ENCODE peak calls at places on chromosome 13, in nine cellular contexts. One of them, this sample, is unnamed.

GRCh38 chr13:21675095-21676007 is 4.5 kb downstream of the FGF9 start:
- DNase-seq in pancreas: peak
- DNase-seq in kidney: peak
- DNase-seq in PC-9: no peak
- DNase-seq in uterus: no peak
- DNase-seq in Peyer's patch: no peak
- DNase-seq in tibial nerve: no peak
- DNase-seq in hepatocyte: peak
- DNase-seq in AG04450: no peak
- DNase-seq in this sample: peak

GRCh38 chr13:99498304-99499161 is 2.7 kb upstream of the TM9SF2 start:
- DNase-seq in pancreas: peak
- DNase-seq in kidney: peak
- DNase-seq in PC-9: peak
- DNase-seq in uterus: peak
- DNase-seq in Peyer's patch: peak
- DNase-seq in tibial nerve: peak
- DNase-seq in hepatocyte: peak
- DNase-seq in AG04450: peak
- DNase-seq in this sample: peak

GRCh38 chr13:99366075-99366987 is 59.1 kb upstream of the GPR183 start:
- DNase-seq in pancreas: no peak
- DNase-seq in kidney: peak
- DNase-seq in PC-9: no peak
- DNase-seq in uterus: no peak
- DNase-seq in Peyer's patch: peak
- DNase-seq in tibial nerve: no peak
- DNase-seq in hepatocyte: no peak
- DNase-seq in AG04450: no peak
- DNase-seq in this sample: no peak

GRCh38 chr13:33931397-33931987 is 113.5 kb downstream of the RFC3 start:
- DNase-seq in pancreas: no peak
- DNase-seq in kidney: no peak
- DNase-seq in PC-9: no peak
- DNase-seq in uterus: no peak
- DNase-seq in Peyer's patch: no peak
- DNase-seq in tibial nerve: no peak
- DNase-seq in hepatocyte: peak
- DNase-seq in AG04450: no peak
- DNase-seq in this sample: no peak

GRCh38 chr13:78875792-78876580 is 217.0 kb upstream of the OBI1 start:
- DNase-seq in pancreas: no peak
- DNase-seq in kidney: peak
- DNase-seq in PC-9: no peak
- DNase-seq in uterus: no peak
- DNase-seq in Peyer's patch: no peak
- DNase-seq in tibial nerve: no peak
- DNase-seq in hepatocyte: no peak
- DNase-seq in AG04450: no peak
- DNase-seq in this sample: no peak

GRCh38 chr13:39322836-39323585 is 280.0 kb downstream of the LHFPL6 start:
- DNase-seq in pancreas: no peak
- DNase-seq in kidney: no peak
- DNase-seq in PC-9: no peak
- DNase-seq in uterus: no peak
- DNase-seq in Peyer's patch: no peak
- DNase-seq in tibial nerve: no peak
- DNase-seq in hepatocyte: no peak
- DNase-seq in AG04450: no peak
- DNase-seq in this sample: no peak

GRCh38 chr13:91698767-91699166 is 300.3 kb downstream of the GPC5 start:
- DNase-seq in pancreas: no peak
- DNase-seq in kidney: no peak
- DNase-seq in PC-9: no peak
- DNase-seq in uterus: no peak
- DNase-seq in Peyer's patch: no peak
- DNase-seq in tibial nerve: no peak
- DNase-seq in hepatocyte: no peak
- DNase-seq in AG04450: no peak
- DNase-seq in this sample: no peak

GRCh38 chr13:93714171-93714570 is 487.6 kb downstream of the GPC6 start:
- DNase-seq in pancreas: no peak
- DNase-seq in kidney: no peak
- DNase-seq in PC-9: no peak
- DNase-seq in uterus: no peak
- DNase-seq in Peyer's patch: no peak
- DNase-seq in tibial nerve: no peak
- DNase-seq in hepatocyte: no peak
- DNase-seq in AG04450: no peak
- DNase-seq in this sample: no peak

GRCh38 chr13:42084722-42085121 is 36.3 kb downstream of the DGKH start:
- DNase-seq in pancreas: no peak
- DNase-seq in kidney: no peak
- DNase-seq in PC-9: no peak
- DNase-seq in uterus: no peak
- DNase-seq in Peyer's patch: no peak
- DNase-seq in tibial nerve: no peak
- DNase-seq in hepatocyte: no peak
- DNase-seq in AG04450: no peak
- DNase-seq in this sample: no peak

GRCh38 chr13:39051157-39051556 is 12.9 kb downstream of the NHLRC3 start:
- DNase-seq in pancreas: no peak
- DNase-seq in kidney: no peak
- DNase-seq in PC-9: no peak
- DNase-seq in uterus: no peak
- DNase-seq in Peyer's patch: no peak
- DNase-seq in tibial nerve: no peak
- DNase-seq in hepatocyte: peak
- DNase-seq in AG04450: no peak
- DNase-seq in this sample: no peak

GRCh38 chr13:39452834-39453233 is 150.2 kb downstream of the LHFPL6 start:
- DNase-seq in pancreas: no peak
- DNase-seq in kidney: no peak
- DNase-seq in PC-9: no peak
- DNase-seq in uterus: no peak
- DNase-seq in Peyer's patch: no peak
- DNase-seq in tibial nerve: no peak
- DNase-seq in hepatocyte: no peak
- DNase-seq in AG04450: no peak
- DNase-seq in this sample: no peak

GRCh38 chr13:73403362-73404150 is 344.8 kb downstream of the KLF5 start:
- DNase-seq in pancreas: no peak
- DNase-seq in kidney: no peak
- DNase-seq in PC-9: no peak
- DNase-seq in uterus: no peak
- DNase-seq in Peyer's patch: no peak
- DNase-seq in tibial nerve: no peak
- DNase-seq in hepatocyte: no peak
- DNase-seq in AG04450: no peak
- DNase-seq in this sample: no peak

GRCh38 chr13:97328222-97328790 is 105.7 kb upstream of the RAP2A start:
- DNase-seq in pancreas: no peak
- DNase-seq in kidney: no peak
- DNase-seq in PC-9: peak
- DNase-seq in uterus: no peak
- DNase-seq in Peyer's patch: no peak
- DNase-seq in tibial nerve: no peak
- DNase-seq in hepatocyte: no peak
- DNase-seq in AG04450: peak
- DNase-seq in this sample: no peak

GRCh38 chr13:38346764-38347163 is 2.9 kb upstream of the UFM1 start:
- DNase-seq in pancreas: no peak
- DNase-seq in kidney: no peak
- DNase-seq in PC-9: no peak
- DNase-seq in uterus: no peak
- DNase-seq in Peyer's patch: no peak
- DNase-seq in tibial nerve: no peak
- DNase-seq in hepatocyte: no peak
- DNase-seq in AG04450: no peak
- DNase-seq in this sample: no peak

DNA sequence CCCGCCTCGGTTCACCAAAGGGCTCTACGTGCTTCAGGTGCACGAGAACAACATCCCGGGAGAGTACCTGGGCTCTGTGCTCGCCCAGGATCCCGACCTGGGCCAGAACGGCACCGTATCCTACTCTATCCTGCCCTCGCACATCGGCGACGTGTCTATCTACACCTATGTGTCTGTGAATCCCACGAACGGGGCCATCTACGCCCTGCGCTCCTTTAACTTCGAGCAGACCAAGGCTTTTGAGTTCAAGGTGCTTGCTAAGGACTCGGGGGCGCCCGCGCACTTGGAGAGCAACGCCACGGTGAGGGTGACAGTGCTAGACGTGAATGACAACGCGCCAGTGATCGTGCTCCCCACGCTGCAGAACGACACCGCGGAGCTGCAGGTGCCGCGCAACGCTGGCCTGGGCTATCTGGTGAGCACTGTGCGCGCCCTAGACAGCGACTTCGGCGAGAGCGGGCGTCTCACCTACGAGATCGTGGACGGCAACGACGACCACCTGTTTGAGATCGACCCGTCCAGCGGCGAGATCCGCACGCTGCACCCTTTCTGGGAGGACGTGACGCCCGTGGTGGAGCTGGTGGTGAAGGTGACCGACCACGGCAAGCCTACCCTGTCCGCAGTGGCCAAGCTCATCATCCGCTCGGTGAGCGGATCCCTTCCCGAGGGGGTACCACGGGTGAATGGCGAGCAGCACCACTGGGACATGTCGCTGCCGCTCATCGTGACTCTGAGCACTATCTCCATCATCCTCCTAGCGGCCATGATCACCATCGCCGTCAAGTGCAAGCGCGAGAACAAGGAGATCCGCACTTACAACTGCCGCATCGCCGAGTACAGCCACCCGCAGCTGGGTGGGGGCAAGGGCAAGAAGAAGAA is 2.6 kb downstream of the PCDH17 start:
- DNase-seq in pancreas: peak
- DNase-seq in kidney: peak
- DNase-seq in PC-9: no peak
- DNase-seq in uterus: no peak
- DNase-seq in Peyer's patch: no peak
- DNase-seq in tibial nerve: no peak
- DNase-seq in hepatocyte: peak
- DNase-seq in AG04450: no peak
- DNase-seq in this sample: no peak
- TF ChIP-seq CTCF in pancreas: no peak
- TF ChIP-seq CTCF in kidney: no peak
- TF ChIP-seq CTCF in PC-9: no peak
- TF ChIP-seq CTCF in uterus: no peak
- TF ChIP-seq CTCF in Peyer's patch: no peak
- TF ChIP-seq CTCF in tibial nerve: no peak
- TF ChIP-seq CTCF in hepatocyte: peak
- TF ChIP-seq CTCF in AG04450: no peak
- TF ChIP-seq CTCF in this sample: no peak

GRCh38 chr13:32471187-32471922 is 43.4 kb upstream of the N4BP2L1 start:
- DNase-seq in pancreas: no peak
- DNase-seq in kidney: no peak
- DNase-seq in PC-9: no peak
- DNase-seq in uterus: peak
- DNase-seq in Peyer's patch: no peak
- DNase-seq in tibial nerve: no peak
- DNase-seq in hepatocyte: no peak
- DNase-seq in AG04450: peak
- DNase-seq in this sample: peak
- H3K27ac ChIP-seq in pancreas: no peak
- H3K27ac ChIP-seq in kidney: no peak
- H3K27ac ChIP-seq in PC-9: no peak
- H3K27ac ChIP-seq in uterus: peak
- H3K27ac ChIP-seq in Peyer's patch: no peak
- H3K27ac ChIP-seq in tibial nerve: no peak
- H3K27ac ChIP-seq in hepatocyte: no peak
- H3K27ac ChIP-seq in AG04450: peak
- H3K27ac ChIP-seq in this sample: peak

GRCh38 chr13:44967656-44968451 is 21.4 kb downstream of the NUFIP1 start:
- DNase-seq in pancreas: no peak
- DNase-seq in kidney: no peak
- DNase-seq in PC-9: no peak
- DNase-seq in uterus: no peak
- DNase-seq in Peyer's patch: no peak
- DNase-seq in tibial nerve: no peak
- DNase-seq in hepatocyte: peak
- DNase-seq in AG04450: no peak
- DNase-seq in this sample: no peak
- TF ChIP-seq CTCF in pancreas: no peak
- TF ChIP-seq CTCF in kidney: no peak
- TF ChIP-seq CTCF in PC-9: no peak
- TF ChIP-seq CTCF in uterus: no peak
- TF ChIP-seq CTCF in Peyer's patch: peak
- TF ChIP-seq CTCF in tibial nerve: no peak
- TF ChIP-seq CTCF in hepatocyte: peak
- TF ChIP-seq CTCF in AG04450: peak
- TF ChIP-seq CTCF in this sample: no peak

GRCh38 chr13:75675421-75675820 is 39.3 kb downstream of the LMO7 start:
- DNase-seq in pancreas: no peak
- DNase-seq in kidney: no peak
- DNase-seq in PC-9: no peak
- DNase-seq in uterus: no peak
- DNase-seq in Peyer's patch: no peak
- DNase-seq in tibial nerve: no peak
- DNase-seq in hepatocyte: no peak
- DNase-seq in AG04450: no peak
- DNase-seq in this sample: no peak

GRCh38 chr13:75666646-75667351 is 30.7 kb downstream of the LMO7 start:
- DNase-seq in pancreas: no peak
- DNase-seq in kidney: no peak
- DNase-seq in PC-9: no peak
- DNase-seq in uterus: no peak
- DNase-seq in Peyer's patch: no peak
- DNase-seq in tibial nerve: no peak
- DNase-seq in hepatocyte: no peak
- DNase-seq in AG04450: no peak
- DNase-seq in this sample: no peak

GRCh38 chr13:75669706-75670105 is 33.6 kb downstream of the LMO7 start:
- DNase-seq in pancreas: no peak
- DNase-seq in kidney: no peak
- DNase-seq in PC-9: no peak
- DNase-seq in uterus: no peak
- DNase-seq in Peyer's patch: no peak
- DNase-seq in tibial nerve: no peak
- DNase-seq in hepatocyte: peak
- DNase-seq in AG04450: no peak
- DNase-seq in this sample: no peak

GRCh38 chr13:75670496-75670895 is 34.4 kb downstream of the LMO7 start:
- DNase-seq in pancreas: no peak
- DNase-seq in kidney: no peak
- DNase-seq in PC-9: no peak
- DNase-seq in uterus: no peak
- DNase-seq in Peyer's patch: no peak
- DNase-seq in tibial nerve: no peak
- DNase-seq in hepatocyte: no peak
- DNase-seq in AG04450: no peak
- DNase-seq in this sample: no peak
- H3K27ac ChIP-seq in pancreas: no peak
- H3K27ac ChIP-seq in kidney: no peak
- H3K27ac ChIP-seq in PC-9: no peak
- H3K27ac ChIP-seq in uterus: no peak
- H3K27ac ChIP-seq in Peyer's patch: no peak
- H3K27ac ChIP-seq in tibial nerve: no peak
- H3K27ac ChIP-seq in hepatocyte: peak
- H3K27ac ChIP-seq in AG04450: no peak
- H3K27ac ChIP-seq in this sample: no peak

This sample was measured in psoas muscle.